ENCODE peak calls at places on chromosome 11, in nine cellular contexts. C, Y, S, J, P, D, N, T and K are unnamed samples.

GRCh38 chr11:47854667-47855066 is 6.5 kb upstream of the NUP160 start:
- DNase-seq in J (no peak), Y (no peak), N (no peak), D (no peak), T (no peak), P (no peak), C (no peak), S (no peak), K (no peak)

GRCh38 chr11:106409201-106409600 is 331.7 kb downstream of the AASDHPPT start:
- DNase-seq in T (no peak), N (no peak), C (no peak), Y (no peak), J (no peak), D (no peak), S (no peak), P (no peak), K (peak; percentile 43)

GRCh38 chr11:67776834-67777530 is 102.6 kb upstream of the ALDH3B2 start:
- DNase-seq in P (no peak), N (no peak), C (no peak), Y (no peak), J (no peak), S (no peak), T (no peak), D (no peak), K (no peak)

GRCh38 chr11:133911169-133911568 is 45.6 kb downstream of the IGSF9B start:
- DNase-seq in N (no peak), Y (no peak), J (no peak), P (no peak), S (no peak), T (no peak), C (peak; percentile 15), D (peak; percentile 7), K (no peak)

GRCh38 chr11:12864316-12865156 is 144.6 kb upstream of the RASSF10 start:
- DNase-seq in D (peak; percentile 98), Y (no peak), S (no peak), T (no peak), N (peak; percentile 88), J (no peak), P (no peak), C (no peak), K (peak; percentile 91)

GRCh38 chr11:120079750-120080610 is 57.9 kb downstream of the TRIM29 start:
- DNase-seq in Y (no peak), N (no peak), T (no peak), S (peak; percentile 13), D (no peak), J (no peak), P (no peak), C (no peak), K (no peak)

GRCh38 chr11:10663365-10663764 is 30.2 kb downstream of the IRAG1 start:
- DNase-seq in N (no peak), S (no peak), C (no peak), T (no peak), D (no peak), J (no peak), P (no peak), Y (no peak), K (no peak)

GRCh38 chr11:47396049-47396320 is 12.4 kb upstream of the SLC39A13 start:
- DNase-seq in J (no peak), S (no peak), P (no peak), T (no peak), Y (no peak), C (no peak), N (no peak), D (no peak), K (no peak)

GRCh38 chr11:64305691-64306562 is 603 bp downstream of the ESRRA start:
- DNase-seq in T (peak; percentile 80), S (peak; percentile 76), Y (peak; percentile 50), C (peak; percentile 78), J (peak; percentile 65), P (no peak), D (peak; percentile 57), N (peak; percentile 58), K (no peak)

GRCh38 chr11:118918128-118918685 is 7.5 kb downstream of the BCL9L start:
- DNase-seq in S (peak; percentile 54), D (peak; percentile 89), N (no peak), J (peak; percentile 86), P (peak; percentile 90), Y (no peak), C (peak; percentile 88), T (peak; percentile 36), K (peak; percentile 88)

GRCh38 chr11:34624069-34624468 is 3.2 kb downstream of the EHF start:
- DNase-seq in Y (peak; percentile 2), N (no peak), D (no peak), T (peak; percentile 30), C (no peak), J (no peak), S (no peak), P (no peak), K (no peak)

GRCh38 chr11:34308821-34309585 is 48.8 kb downstream of the ABTB2 start:
- DNase-seq in Y (no peak), S (no peak), C (no peak), P (no peak), N (no peak), J (no peak), T (no peak), D (no peak), K (peak; percentile 87)

GRCh38 chr11:44277097-44278090 is 32.5 kb downstream of the ALX4 start:
- DNase-seq in J (no peak), T (no peak), D (no peak), C (no peak), S (no peak), P (no peak), N (no peak), Y (no peak), K (no peak)

GRCh38 chr11:124676386-124676785 is 2.7 kb downstream of the SPA17 start:
- DNase-seq in J (no peak), N (no peak), C (peak; percentile 56), D (peak; percentile 74), S (no peak), P (no peak), T (no peak), Y (no peak), K (peak; percentile 81)

GRCh38 chr11:106988151-106988806 is 30.0 kb downstream of the GUCY1A2 start:
- DNase-seq in C (peak; percentile 44), D (no peak), J (no peak), T (no peak), N (no peak), Y (no peak), P (peak; percentile 84), S (no peak), K (peak; percentile 79)

GRCh38 chr11:30873924-30874323 is 287.8 kb upstream of the MPPED2 start:
- DNase-seq in P (no peak), D (no peak), S (no peak), J (no peak), N (no peak), T (no peak), C (no peak), Y (no peak), K (no peak)

GRCh38 chr11:59573216-59573615 is 42.4 kb downstream of the OSBP start:
- DNase-seq in T (no peak), D (no peak), J (no peak), N (no peak), S (no peak), C (no peak), Y (no peak), P (peak; percentile 49), K (peak; percentile 95)

GRCh38 chr11:47971501-47971900 is 8.9 kb upstream of the PTPRJ start:
- DNase-seq in N (no peak), D (no peak), S (no peak), Y (no peak), T (no peak), C (no peak), P (no peak), J (no peak), K (no peak)

GRCh38 chr11:2194877-2195755 is 23.5 kb upstream of the TH start:
- DNase-seq in N (peak; percentile 39), C (no peak), Y (peak; percentile 46), J (no peak), T (peak; percentile 52), D (peak; percentile 55), S (peak; percentile 53), P (no peak), K (peak; percentile 17)

GRCh38 chr11:10317776-10318526 is 13.1 kb downstream of the ADM start:
- DNase-seq in T (no peak), N (no peak), Y (no peak), P (no peak), J (no peak), C (no peak), S (no peak), D (no peak), K (no peak)

GRCh38 chr11:123392813-123393212 is 37.3 kb upstream of the GRAMD1B start:
- DNase-seq in T (no peak), P (no peak), J (no peak), N (no peak), S (no peak), C (no peak), Y (no peak), D (no peak), K (no peak)

GRCh38 chr11:119323532-119324033 is 6.7 kb upstream of the MCAM start:
- DNase-seq in P (no peak), T (peak; percentile 84), C (peak; percentile 75), N (peak; percentile 71), D (peak; percentile 87), Y (peak; percentile 85), J (no peak), S (peak; percentile 74), K (peak; percentile 58)

GRCh38 chr11:14015711-14016110 is 53.2 kb downstream of the SPON1 start:
- DNase-seq in J (no peak), C (no peak), N (peak; percentile 22), S (no peak), D (peak; percentile 60), T (no peak), P (no peak), Y (no peak), K (peak; percentile 44)